ENCODE peak calls at places on chromosomes 12 and 14, in seven cellular contexts. V, W, H, M, Z, O and F are unnamed samples.

GRCh38 chr12:13099066-13099909 is 4.2 kb downstream of the GSG1 start:
- DNase-seq in V (no peak), W (peak), H (no peak), M (no peak), Z (peak), O (no peak), F (no peak)

GRCh38 chr14:21965042-21965441 is 291.4 kb upstream of the OR4E1 start:
- DNase-seq in V (no peak), W (no peak), H (no peak), M (peak), Z (no peak), O (no peak), F (no peak)

GRCh38 chr14:75689012-75689411 is 28.0 kb downstream of the TTLL5 start:
- DNase-seq in V (peak), W (peak), H (peak), M (no peak), Z (peak), O (no peak), F (no peak)

GRCh38 chr12:99352269-99352668 is 295.3 kb upstream of the GARIN6 start:
- DNase-seq in V (no peak), W (no peak), H (no peak), M (no peak), Z (no peak), O (peak), F (no peak)

GRCh38 chr12:121184984-121185894 is 24.7 kb upstream of the P2RX4 start:
- DNase-seq in V (no peak), W (no peak), H (no peak), M (no peak), Z (no peak), O (peak), F (no peak)

GRCh38 chr14:75634848-75635247 is 25.8 kb downstream of the ERG28 start:
- DNase-seq in V (no peak), W (no peak), H (peak), M (no peak), Z (no peak), O (no peak), F (no peak)

GRCh38 chr12:57046392-57046791 is 3.5 kb downstream of the MYO1A start:
- DNase-seq in V (no peak), W (no peak), H (no peak), M (no peak), Z (no peak), O (no peak), F (no peak)

GRCh38 chr14:65211341-65211987 is 109.1 kb upstream of the MAX start:
- DNase-seq in V (no peak), W (peak), H (peak), M (no peak), Z (peak), O (no peak), F (no peak)

GRCh38 chr14:74084277-74085046 is at the start of the genes ALDH6A1 and LIN52:
- DNase-seq in V (peak), W (peak), H (peak), M (peak), Z (peak), O (peak), F (peak)

GRCh38 chr12:28908646-28909045 is 240.4 kb upstream of the FAR2 start:
- DNase-seq in V (no peak), W (peak), H (no peak), M (no peak), Z (no peak), O (no peak), F (no peak)

GRCh38 chr12:96047621-96048211 is 12.3 kb upstream of the LTA4H start:
- DNase-seq in V (no peak), W (peak), H (peak), M (no peak), Z (peak), O (peak), F (no peak)

GRCh38 chr12:12466157-12466556 is 96.5 kb downstream of the DUSP16 start:
- DNase-seq in V (no peak), W (no peak), H (no peak), M (peak), Z (no peak), O (no peak), F (no peak)

GRCh38 chr14:61477845-61478438 is 156.6 kb downstream of the PRKCH start:
- DNase-seq in V (no peak), W (peak), H (peak), M (peak), Z (no peak), O (peak), F (no peak)

GRCh38 chr12:132402831-132403416 is 73.5 kb upstream of the GALNT9 start:
- DNase-seq in V (no peak), W (no peak), H (no peak), M (no peak), Z (no peak), O (no peak), F (no peak)

GRCh38 chr12:1488908-1489381 is 105.4 kb downstream of the FBXL14 start:
- DNase-seq in V (peak), W (peak), H (peak), M (no peak), Z (no peak), O (no peak), F (no peak)

GRCh38 chr12:50283924-50284236 is 560 bp upstream of the LIMA1 start:
- DNase-seq in V (no peak), W (peak), H (no peak), M (no peak), Z (no peak), O (peak), F (no peak)

GRCh38 chr14:79605863-79606262 is 605.4 kb downstream of the DIO2 start:
- DNase-seq in V (no peak), W (peak), H (no peak), M (no peak), Z (no peak), O (no peak), F (no peak)

GRCh38 chr12:71945121-71945520 is 6.5 kb downstream of the TPH2 start:
- DNase-seq in V (peak), W (no peak), H (no peak), M (no peak), Z (no peak), O (no peak), F (no peak)

GRCh38 chr12:75708829-75709228 is 197.4 kb upstream of the KRR1 start:
- DNase-seq in V (no peak), W (no peak), H (no peak), M (no peak), Z (no peak), O (no peak), F (no peak)

GRCh38 chr12:66182956-66183355 is 6.1 kb upstream of the IRAK3 start:
- DNase-seq in V (no peak), W (no peak), H (no peak), M (no peak), Z (no peak), O (no peak), F (no peak)

GRCh38 chr14:93592786-93593185 is 162.0 kb downstream of the UNC79 start:
- DNase-seq in V (no peak), W (no peak), H (no peak), M (no peak), Z (no peak), O (no peak), F (no peak)

GRCh38 chr12:27340971-27341370 is 8.3 kb downstream of the BMAL2 start:
- DNase-seq in V (no peak), W (peak), H (no peak), M (no peak), Z (peak), O (no peak), F (no peak)

GRCh38 chr12:68281685-68282084 is 28.3 kb upstream of the IL22 start:
- DNase-seq in V (no peak), W (no peak), H (no peak), M (no peak), Z (no peak), O (peak), F (no peak)

GRCh38 chr12:94875525-94875924 is 128.0 kb downstream of the NDUFA12 start:
- DNase-seq in V (peak), W (no peak), H (peak), M (no peak), Z (peak), O (peak), F (no peak)

GRCh38 chr14:104604461-104605449 is at the start of gene TMEM179:
- DNase-seq in V (no peak), W (peak), H (peak), M (peak), Z (no peak), O (no peak), F (no peak)

GRCh38 chr12:15629108-15629507 is 160.1 kb downstream of the EPS8 start:
- DNase-seq in V (peak), W (peak), H (peak), M (peak), Z (peak), O (peak), F (peak)

GRCh38 chr12:59834659-59835474 is 239.0 kb downstream of the SLC16A7 start:
- DNase-seq in V (no peak), W (peak), H (no peak), M (no peak), Z (peak), O (peak), F (no peak)

GRCh38 chr14:67762051-67762450 is 54.3 kb downstream of the ZFYVE26 start:
- DNase-seq in V (no peak), W (no peak), H (no peak), M (no peak), Z (no peak), O (no peak), F (no peak)

DNA sequence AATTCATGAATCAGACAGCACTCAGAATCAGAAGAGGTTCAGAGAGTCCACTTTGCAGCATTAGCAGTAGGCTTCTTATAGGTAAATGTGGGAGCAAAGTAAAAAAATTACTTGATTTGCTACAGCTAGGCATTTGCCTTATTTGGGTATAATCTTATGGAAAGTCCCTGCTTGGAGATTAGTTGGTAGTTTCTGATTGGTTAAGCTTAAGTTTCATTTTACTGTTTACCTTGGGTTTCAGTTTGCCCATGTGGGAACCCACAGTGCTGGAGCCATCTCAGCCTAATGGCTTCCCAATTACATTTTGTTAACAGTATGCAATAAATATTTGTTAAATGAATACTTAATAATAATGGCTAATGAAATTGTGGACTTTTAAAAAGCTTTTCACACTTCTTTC is 311.0 kb upstream of the FLRT2 start:
- DNase-seq in V (no peak), W (no peak), H (no peak), M (no peak), Z (no peak), O (no peak), F (no peak)
- H3K4me3 ChIP-seq in V (no peak), W (no peak), H (no peak), M (no peak), Z (no peak), O (no peak), F (no peak)

GRCh38 chr14:41922014-41922413 is 315.3 kb downstream of the LRFN5 start:
- DNase-seq in V (no peak), W (no peak), H (no peak), M (no peak), Z (no peak), O (no peak), F (no peak)

GRCh38 chr14:41925409-41925808 is 318.7 kb downstream of the LRFN5 start:
- DNase-seq in V (peak), W (peak), H (no peak), M (no peak), Z (peak), O (no peak), F (no peak)
- TF ChIP-seq CTCF in V (peak), W (peak), H (peak), M (no peak), Z (peak), O (no peak), F (peak)

GRCh38 chr12:80241576-80242273 is 142.4 kb downstream of the OTOGL start:
- DNase-seq in V (no peak), W (peak), H (peak), M (no peak), Z (peak), O (no peak), F (peak)
- H3K4me3 ChIP-seq in V (no peak), W (no peak), H (no peak), M (no peak), Z (no peak), O (no peak), F (no peak)

GRCh38 chr14:54085137-54085810 is 128.6 kb upstream of the BMP4 start:
- DNase-seq in V (no peak), W (peak), H (no peak), M (no peak), Z (no peak), O (no peak), F (no peak)
- TF ChIP-seq CTCF in V (no peak), W (no peak), H (no peak), M (no peak), Z (no peak), O (no peak), F (no peak)